ENCODE peak calls at places on chromosomes 13 and 19, in seven cellular contexts. One of them, this sample, is unnamed.

GRCh38 chr19:48401277-48401676 is 7.8 kb downstream of the GRIN2D start:
- DNase-seq in Caco-2: no peak
- DNase-seq in AG09309: no peak
- DNase-seq in mesendoderm: peak; percentile 45
- DNase-seq in RWPE1: no peak
- DNase-seq in NCI-H1694 treated with DMSO at 0.1 percent for 48 hours: no peak
- DNase-seq in NB4: peak; percentile 72
- DNase-seq in this sample: peak; percentile 81

GRCh38 chr13:106173891-106174610 is 361.4 kb downstream of the EFNB2 start:
- DNase-seq in Caco-2: no peak
- DNase-seq in AG09309: no peak
- DNase-seq in mesendoderm: no peak
- DNase-seq in RWPE1: no peak
- DNase-seq in NCI-H1694 treated with DMSO at 0.1 percent for 48 hours: no peak
- DNase-seq in NB4: no peak
- DNase-seq in this sample: no peak

GRCh38 chr13:30790592-30790991 is 55.2 kb downstream of the ALOX5AP start:
- DNase-seq in Caco-2: no peak
- DNase-seq in AG09309: no peak
- DNase-seq in mesendoderm: no peak
- DNase-seq in RWPE1: no peak
- DNase-seq in NCI-H1694 treated with DMSO at 0.1 percent for 48 hours: no peak
- DNase-seq in NB4: no peak
- DNase-seq in this sample: no peak

GRCh38 chr19:57888494-57889231 is at the start of gene ZNF814:
- DNase-seq in Caco-2: peak; percentile 51
- DNase-seq in AG09309: peak; percentile 29
- DNase-seq in mesendoderm: peak; percentile 99
- DNase-seq in RWPE1: peak; percentile 58
- DNase-seq in NCI-H1694 treated with DMSO at 0.1 percent for 48 hours: no peak
- DNase-seq in NB4: peak; percentile 14
- DNase-seq in this sample: peak; percentile 99

GRCh38 chr19:12642506-12642905 is 24.0 kb downstream of the MAN2B1 start:
- DNase-seq in Caco-2: no peak
- DNase-seq in AG09309: no peak
- DNase-seq in mesendoderm: no peak
- DNase-seq in RWPE1: no peak
- DNase-seq in NCI-H1694 treated with DMSO at 0.1 percent for 48 hours: no peak
- DNase-seq in NB4: no peak
- DNase-seq in this sample: no peak

GRCh38 chr13:41767801-41768200 is 193.1 kb downstream of the VWA8 start:
- DNase-seq in Caco-2: no peak
- DNase-seq in AG09309: no peak
- DNase-seq in mesendoderm: no peak
- DNase-seq in RWPE1: no peak
- DNase-seq in NCI-H1694 treated with DMSO at 0.1 percent for 48 hours: no peak
- DNase-seq in NB4: no peak
- DNase-seq in this sample: no peak

GRCh38 chr13:47949799-47950198 is 51.3 kb downstream of the SUCLA2 start:
- DNase-seq in Caco-2: no peak
- DNase-seq in AG09309: no peak
- DNase-seq in mesendoderm: no peak
- DNase-seq in RWPE1: no peak
- DNase-seq in NCI-H1694 treated with DMSO at 0.1 percent for 48 hours: no peak
- DNase-seq in NB4: peak; percentile 14
- DNase-seq in this sample: no peak

GRCh38 chr19:31350033-31350692 is 927 bp upstream of the TSHZ3 start:
- DNase-seq in Caco-2: no peak
- DNase-seq in AG09309: no peak
- DNase-seq in mesendoderm: no peak
- DNase-seq in RWPE1: no peak
- DNase-seq in NCI-H1694 treated with DMSO at 0.1 percent for 48 hours: no peak
- DNase-seq in NB4: no peak
- DNase-seq in this sample: no peak

GRCh38 chr19:23002690-23003422 is at the start of gene ZNF728:
- DNase-seq in Caco-2: no peak
- DNase-seq in AG09309: no peak
- DNase-seq in mesendoderm: no peak
- DNase-seq in RWPE1: no peak
- DNase-seq in NCI-H1694 treated with DMSO at 0.1 percent for 48 hours: no peak
- DNase-seq in NB4: no peak
- DNase-seq in this sample: no peak

GRCh38 chr19:35828694-35829301 is 16.2 kb upstream of the PRODH2 start:
- DNase-seq in Caco-2: peak; percentile 76
- DNase-seq in AG09309: peak; percentile 3
- DNase-seq in mesendoderm: peak; percentile 77
- DNase-seq in RWPE1: peak; percentile 50
- DNase-seq in NCI-H1694 treated with DMSO at 0.1 percent for 48 hours: no peak
- DNase-seq in NB4: peak; percentile 47
- DNase-seq in this sample: peak; percentile 93

GRCh38 chr13:26219726-26220125 is 2.4 kb downstream of the RNF6 start:
- DNase-seq in Caco-2: no peak
- DNase-seq in AG09309: peak; percentile 25
- DNase-seq in mesendoderm: peak; percentile 63
- DNase-seq in RWPE1: no peak
- DNase-seq in NCI-H1694 treated with DMSO at 0.1 percent for 48 hours: no peak
- DNase-seq in NB4: no peak
- DNase-seq in this sample: no peak

GRCh38 chr19:18172331-18173053 is 1.1 kb upstream of the IFI30 start:
- DNase-seq in Caco-2: no peak
- DNase-seq in AG09309: no peak
- DNase-seq in mesendoderm: no peak
- DNase-seq in RWPE1: no peak
- DNase-seq in NCI-H1694 treated with DMSO at 0.1 percent for 48 hours: no peak
- DNase-seq in NB4: no peak
- DNase-seq in this sample: no peak

GRCh38 chr19:14203258-14203657 is 2.7 kb downstream of the ADGRL1 start:
- DNase-seq in Caco-2: no peak
- DNase-seq in AG09309: no peak
- DNase-seq in mesendoderm: no peak
- DNase-seq in RWPE1: no peak
- DNase-seq in NCI-H1694 treated with DMSO at 0.1 percent for 48 hours: no peak
- DNase-seq in NB4: no peak
- DNase-seq in this sample: peak; percentile 37

GRCh38 chr13:75181906-75182305 is 300.1 kb downstream of the TBC1D4 start:
- DNase-seq in Caco-2: no peak
- DNase-seq in AG09309: peak; percentile 31
- DNase-seq in mesendoderm: no peak
- DNase-seq in RWPE1: no peak
- DNase-seq in NCI-H1694 treated with DMSO at 0.1 percent for 48 hours: no peak
- DNase-seq in NB4: no peak
- DNase-seq in this sample: no peak

GRCh38 chr19:7373862-7374261 is 25.1 kb downstream of the ARHGEF18 start:
- DNase-seq in Caco-2: peak; percentile 65
- DNase-seq in AG09309: no peak
- DNase-seq in mesendoderm: peak; percentile 58
- DNase-seq in RWPE1: no peak
- DNase-seq in NCI-H1694 treated with DMSO at 0.1 percent for 48 hours: no peak
- DNase-seq in NB4: peak; percentile 49
- DNase-seq in this sample: no peak

GRCh38 chr13:45878966-45879365 is 27.4 kb upstream of the SIAH3 start:
- DNase-seq in Caco-2: no peak
- DNase-seq in AG09309: no peak
- DNase-seq in mesendoderm: no peak
- DNase-seq in RWPE1: no peak
- DNase-seq in NCI-H1694 treated with DMSO at 0.1 percent for 48 hours: no peak
- DNase-seq in NB4: no peak
- DNase-seq in this sample: no peak

GRCh38 chr13:24985102-24985501 is 110.8 kb upstream of the PABPC3 start:
- DNase-seq in Caco-2: peak; percentile 43
- DNase-seq in AG09309: no peak
- DNase-seq in mesendoderm: peak; percentile 85
- DNase-seq in RWPE1: no peak
- DNase-seq in NCI-H1694 treated with DMSO at 0.1 percent for 48 hours: no peak
- DNase-seq in NB4: peak; percentile 58
- DNase-seq in this sample: peak; percentile 50

GRCh38 chr19:55680339-55681130 is 5.5 kb downstream of the EPN1 start:
- DNase-seq in Caco-2: no peak
- DNase-seq in AG09309: no peak
- DNase-seq in mesendoderm: no peak
- DNase-seq in RWPE1: no peak
- DNase-seq in NCI-H1694 treated with DMSO at 0.1 percent for 48 hours: no peak
- DNase-seq in NB4: no peak
- DNase-seq in this sample: no peak

GRCh38 chr13:41942462-41943094 is 18.3 kb downstream of the VWA8 start:
- DNase-seq in Caco-2: peak; percentile 58
- DNase-seq in AG09309: no peak
- DNase-seq in mesendoderm: peak; percentile 88
- DNase-seq in RWPE1: peak; percentile 6
- DNase-seq in NCI-H1694 treated with DMSO at 0.1 percent for 48 hours: no peak
- DNase-seq in NB4: peak; percentile 22
- DNase-seq in this sample: peak; percentile 73

GRCh38 chr13:27636624-27637288 is 15.1 kb downstream of the POLR1D start:
- DNase-seq in Caco-2: no peak
- DNase-seq in AG09309: no peak
- DNase-seq in mesendoderm: no peak
- DNase-seq in RWPE1: no peak
- DNase-seq in NCI-H1694 treated with DMSO at 0.1 percent for 48 hours: no peak
- DNase-seq in NB4: no peak
- DNase-seq in this sample: no peak

GRCh38 chr19:52007436-52007804 is 591 bp downstream of the ZNF615 start:
- DNase-seq in Caco-2: no peak
- DNase-seq in AG09309: no peak
- DNase-seq in mesendoderm: peak; percentile 54
- DNase-seq in RWPE1: peak; percentile 12
- DNase-seq in NCI-H1694 treated with DMSO at 0.1 percent for 48 hours: no peak
- DNase-seq in NB4: no peak
- DNase-seq in this sample: peak; percentile 68

GRCh38 chr19:31351212-31352193 is 2.3 kb upstream of the TSHZ3 start:
- DNase-seq in Caco-2: no peak
- DNase-seq in AG09309: no peak
- DNase-seq in mesendoderm: peak; percentile 77
- DNase-seq in RWPE1: peak; percentile 33
- DNase-seq in NCI-H1694 treated with DMSO at 0.1 percent for 48 hours: no peak
- DNase-seq in NB4: no peak
- DNase-seq in this sample: peak; percentile 62

GRCh38 chr13:110630566-110631119 is 15.3 kb downstream of the NAXD start:
- DNase-seq in Caco-2: no peak
- DNase-seq in AG09309: no peak
- DNase-seq in mesendoderm: no peak
- DNase-seq in RWPE1: no peak
- DNase-seq in NCI-H1694 treated with DMSO at 0.1 percent for 48 hours: no peak
- DNase-seq in NB4: no peak
- DNase-seq in this sample: no peak

GRCh38 chr13:32037471-32037870 is 5.9 kb downstream of the FRY start:
- DNase-seq in Caco-2: no peak
- DNase-seq in AG09309: no peak
- DNase-seq in mesendoderm: no peak
- DNase-seq in RWPE1: no peak
- DNase-seq in NCI-H1694 treated with DMSO at 0.1 percent for 48 hours: no peak
- DNase-seq in NB4: no peak
- DNase-seq in this sample: no peak

GRCh38 chr13:103101500-103101899 is 35.3 kb upstream of the SLC10A2 start:
- DNase-seq in Caco-2: no peak
- DNase-seq in AG09309: no peak
- DNase-seq in mesendoderm: peak; percentile 19
- DNase-seq in RWPE1: no peak
- DNase-seq in NCI-H1694 treated with DMSO at 0.1 percent for 48 hours: no peak
- DNase-seq in NB4: no peak
- DNase-seq in this sample: no peak

GRCh38 chr13:19817510-19818158 is 34.9 kb upstream of the PSPC1 start:
- DNase-seq in Caco-2: peak; percentile 19
- DNase-seq in AG09309: no peak
- DNase-seq in mesendoderm: no peak
- DNase-seq in RWPE1: no peak
- DNase-seq in NCI-H1694 treated with DMSO at 0.1 percent for 48 hours: no peak
- DNase-seq in NB4: no peak
- DNase-seq in this sample: no peak

GRCh38 chr19:1270168-1270853 is 1.2 kb downstream of the CIRBP start:
- DNase-seq in Caco-2: no peak
- DNase-seq in AG09309: no peak
- DNase-seq in mesendoderm: no peak
- DNase-seq in RWPE1: no peak
- DNase-seq in NCI-H1694 treated with DMSO at 0.1 percent for 48 hours: no peak
- DNase-seq in NB4: no peak
- DNase-seq in this sample: peak; percentile 17

GRCh38 chr13:44111701-44112100 is 232.0 kb downstream of the LACC1 start:
- DNase-seq in Caco-2: no peak
- DNase-seq in AG09309: no peak
- DNase-seq in mesendoderm: no peak
- DNase-seq in RWPE1: no peak
- DNase-seq in NCI-H1694 treated with DMSO at 0.1 percent for 48 hours: no peak
- DNase-seq in NB4: no peak
- DNase-seq in this sample: no peak

GRCh38 chr19:13830761-13831481 is 35.7 kb downstream of the ZSWIM4 start:
- DNase-seq in Caco-2: no peak
- DNase-seq in AG09309: no peak
- DNase-seq in mesendoderm: no peak
- DNase-seq in RWPE1: no peak
- DNase-seq in NCI-H1694 treated with DMSO at 0.1 percent for 48 hours: no peak
- DNase-seq in NB4: peak; percentile 18
- DNase-seq in this sample: no peak

This sample was measured in GM23338.